ENCODE peak calls at places on chromosome 14, in six cellular contexts. One of them, this sample, is unnamed.

GRCh38 chr14:68245146-68246073 is 425.8 kb downstream of the RAD51B start:
- DNase-seq in lower leg skin: no peak
- DNase-seq in skeletal muscle cell: no peak
- DNase-seq in foreskin fibroblast: no peak
- DNase-seq in NCI-H510A: no peak
- DNase-seq in choroid plexus epithelial cell: peak
- DNase-seq in this sample: no peak

GRCh38 chr14:70654609-70655008 is 12.9 kb downstream of the TTC9 start:
- DNase-seq in lower leg skin: no peak
- DNase-seq in skeletal muscle cell: no peak
- DNase-seq in foreskin fibroblast: no peak
- DNase-seq in NCI-H510A: no peak
- DNase-seq in choroid plexus epithelial cell: no peak
- DNase-seq in this sample: no peak

GRCh38 chr14:46571970-46572369 is 79.6 kb downstream of the RPL10L start:
- DNase-seq in lower leg skin: no peak
- DNase-seq in skeletal muscle cell: no peak
- DNase-seq in foreskin fibroblast: no peak
- DNase-seq in NCI-H510A: no peak
- DNase-seq in choroid plexus epithelial cell: peak
- DNase-seq in this sample: no peak

GRCh38 chr14:96081767-96082400 is 42.7 kb downstream of the C14orf132 start:
- DNase-seq in lower leg skin: no peak
- DNase-seq in skeletal muscle cell: no peak
- DNase-seq in foreskin fibroblast: no peak
- DNase-seq in NCI-H510A: no peak
- DNase-seq in choroid plexus epithelial cell: no peak
- DNase-seq in this sample: no peak

GRCh38 chr14:68978550-68978911 is 571 bp downstream of the ACTN1 start:
- DNase-seq in lower leg skin: peak
- DNase-seq in skeletal muscle cell: no peak
- DNase-seq in foreskin fibroblast: peak
- DNase-seq in NCI-H510A: peak
- DNase-seq in choroid plexus epithelial cell: peak
- DNase-seq in this sample: peak

GRCh38 chr14:45140661-45141187 is 5.0 kb downstream of the FANCM start:
- DNase-seq in lower leg skin: no peak
- DNase-seq in skeletal muscle cell: no peak
- DNase-seq in foreskin fibroblast: no peak
- DNase-seq in NCI-H510A: no peak
- DNase-seq in choroid plexus epithelial cell: no peak
- DNase-seq in this sample: no peak

GRCh38 chr14:65206448-65207096 is 104.3 kb upstream of the MAX start:
- DNase-seq in lower leg skin: no peak
- DNase-seq in skeletal muscle cell: no peak
- DNase-seq in foreskin fibroblast: peak
- DNase-seq in NCI-H510A: no peak
- DNase-seq in choroid plexus epithelial cell: peak
- DNase-seq in this sample: no peak

GRCh38 chr14:75522224-75522764 is at the start of gene BATF:
- DNase-seq in lower leg skin: no peak
- DNase-seq in skeletal muscle cell: no peak
- DNase-seq in foreskin fibroblast: no peak
- DNase-seq in NCI-H510A: no peak
- DNase-seq in choroid plexus epithelial cell: no peak
- DNase-seq in this sample: peak

GRCh38 chr14:81220488-81220766 is 332 bp downstream of the GTF2A1 start:
- DNase-seq in lower leg skin: no peak
- DNase-seq in skeletal muscle cell: no peak
- DNase-seq in foreskin fibroblast: no peak
- DNase-seq in NCI-H510A: no peak
- DNase-seq in choroid plexus epithelial cell: no peak
- DNase-seq in this sample: no peak

GRCh38 chr14:32744811-32745445 is 193.8 kb upstream of the NPAS3 start:
- DNase-seq in lower leg skin: no peak
- DNase-seq in skeletal muscle cell: no peak
- DNase-seq in foreskin fibroblast: no peak
- DNase-seq in NCI-H510A: no peak
- DNase-seq in choroid plexus epithelial cell: no peak
- DNase-seq in this sample: no peak

GRCh38 chr14:91377700-91378652 is 39.6 kb downstream of the CCDC88C start:
- DNase-seq in lower leg skin: no peak
- DNase-seq in skeletal muscle cell: no peak
- DNase-seq in foreskin fibroblast: peak
- DNase-seq in NCI-H510A: no peak
- DNase-seq in choroid plexus epithelial cell: no peak
- DNase-seq in this sample: no peak

GRCh38 chr14:61678966-61679365 is 16.3 kb upstream of the HIF1A start:
- DNase-seq in lower leg skin: no peak
- DNase-seq in skeletal muscle cell: no peak
- DNase-seq in foreskin fibroblast: no peak
- DNase-seq in NCI-H510A: no peak
- DNase-seq in choroid plexus epithelial cell: no peak
- DNase-seq in this sample: no peak

GRCh38 chr14:69059658-69060648 is 80.9 kb upstream of the ACTN1 start:
- DNase-seq in lower leg skin: no peak
- DNase-seq in skeletal muscle cell: peak
- DNase-seq in foreskin fibroblast: peak
- DNase-seq in NCI-H510A: no peak
- DNase-seq in choroid plexus epithelial cell: peak
- DNase-seq in this sample: no peak

GRCh38 chr14:55832122-55832911 is 252.3 kb downstream of the KTN1 start:
- DNase-seq in lower leg skin: no peak
- DNase-seq in skeletal muscle cell: no peak
- DNase-seq in foreskin fibroblast: no peak
- DNase-seq in NCI-H510A: no peak
- DNase-seq in choroid plexus epithelial cell: peak
- DNase-seq in this sample: no peak

GRCh38 chr14:91835920-91836843 is 31.2 kb downstream of the TC2N start:
- DNase-seq in lower leg skin: peak
- DNase-seq in skeletal muscle cell: no peak
- DNase-seq in foreskin fibroblast: no peak
- DNase-seq in NCI-H510A: peak
- DNase-seq in choroid plexus epithelial cell: peak
- DNase-seq in this sample: no peak

GRCh38 chr14:77144412-77145115 is 3.0 kb upstream of the ZDHHC22 start:
- DNase-seq in lower leg skin: no peak
- DNase-seq in skeletal muscle cell: no peak
- DNase-seq in foreskin fibroblast: no peak
- DNase-seq in NCI-H510A: no peak
- DNase-seq in choroid plexus epithelial cell: no peak
- DNase-seq in this sample: no peak

GRCh38 chr14:73503648-73504047 is 12.9 kb downstream of the RIOX1 start:
- DNase-seq in lower leg skin: no peak
- DNase-seq in skeletal muscle cell: peak
- DNase-seq in foreskin fibroblast: no peak
- DNase-seq in NCI-H510A: no peak
- DNase-seq in choroid plexus epithelial cell: peak
- DNase-seq in this sample: no peak

GRCh38 chr14:68145539-68145938 is 326.0 kb downstream of the RAD51B start:
- DNase-seq in lower leg skin: no peak
- DNase-seq in skeletal muscle cell: no peak
- DNase-seq in foreskin fibroblast: no peak
- DNase-seq in NCI-H510A: no peak
- DNase-seq in choroid plexus epithelial cell: no peak
- DNase-seq in this sample: no peak

GRCh38 chr14:62670526-62670925 is 374.7 kb downstream of the KCNH5 start:
- DNase-seq in lower leg skin: no peak
- DNase-seq in skeletal muscle cell: no peak
- DNase-seq in foreskin fibroblast: no peak
- DNase-seq in NCI-H510A: no peak
- DNase-seq in choroid plexus epithelial cell: no peak
- DNase-seq in this sample: no peak

GRCh38 chr14:90900712-90901111 is 84.5 kb upstream of the TTC7B start:
- DNase-seq in lower leg skin: no peak
- DNase-seq in skeletal muscle cell: no peak
- DNase-seq in foreskin fibroblast: no peak
- DNase-seq in NCI-H510A: no peak
- DNase-seq in choroid plexus epithelial cell: peak
- DNase-seq in this sample: no peak

GRCh38 chr14:29242755-29243340 is 476.3 kb downstream of the FOXG1 start:
- DNase-seq in lower leg skin: no peak
- DNase-seq in skeletal muscle cell: no peak
- DNase-seq in foreskin fibroblast: peak
- DNase-seq in NCI-H510A: no peak
- DNase-seq in choroid plexus epithelial cell: peak
- DNase-seq in this sample: no peak

GRCh38 chr14:23351681-23352505 is 794 bp downstream of the SLC22A17 start:
- DNase-seq in lower leg skin: peak
- DNase-seq in skeletal muscle cell: no peak
- DNase-seq in foreskin fibroblast: no peak
- DNase-seq in NCI-H510A: no peak
- DNase-seq in choroid plexus epithelial cell: no peak
- DNase-seq in this sample: no peak

GRCh38 chr14:102986810-102987579 is 64.5 kb downstream of the AMN start:
- DNase-seq in lower leg skin: no peak
- DNase-seq in skeletal muscle cell: no peak
- DNase-seq in foreskin fibroblast: peak
- DNase-seq in NCI-H510A: no peak
- DNase-seq in choroid plexus epithelial cell: peak
- DNase-seq in this sample: no peak

GRCh38 chr14:82341386-82341785 is 807.7 kb upstream of the SEL1L start:
- DNase-seq in lower leg skin: no peak
- DNase-seq in skeletal muscle cell: no peak
- DNase-seq in foreskin fibroblast: no peak
- DNase-seq in NCI-H510A: no peak
- DNase-seq in choroid plexus epithelial cell: no peak
- DNase-seq in this sample: no peak

GRCh38 chr14:94180655-94181271 is 6.6 kb downstream of the PPP4R4 start:
- DNase-seq in lower leg skin: no peak
- DNase-seq in skeletal muscle cell: no peak
- DNase-seq in foreskin fibroblast: no peak
- DNase-seq in NCI-H510A: no peak
- DNase-seq in choroid plexus epithelial cell: peak
- DNase-seq in this sample: no peak

GRCh38 chr14:56282179-56282578 is 164.0 kb downstream of the PELI2 start:
- DNase-seq in lower leg skin: no peak
- DNase-seq in skeletal muscle cell: no peak
- DNase-seq in foreskin fibroblast: no peak
- DNase-seq in NCI-H510A: no peak
- DNase-seq in choroid plexus epithelial cell: no peak
- DNase-seq in this sample: no peak

GRCh38 chr14:27739657-27740156 is 1026.9 kb upstream of the FOXG1 start:
- DNase-seq in lower leg skin: no peak
- DNase-seq in skeletal muscle cell: no peak
- DNase-seq in foreskin fibroblast: no peak
- DNase-seq in NCI-H510A: peak
- DNase-seq in choroid plexus epithelial cell: no peak
- DNase-seq in this sample: no peak

GRCh38 chr14:65098586-65098985 is 3.7 kb downstream of the MAX start:
- DNase-seq in lower leg skin: no peak
- DNase-seq in skeletal muscle cell: no peak
- DNase-seq in foreskin fibroblast: no peak
- DNase-seq in NCI-H510A: no peak
- DNase-seq in choroid plexus epithelial cell: peak
- DNase-seq in this sample: no peak

GRCh38 chr14:105842105-105842504 is 315.7 kb downstream of the TMEM121 start:
- DNase-seq in lower leg skin: no peak
- DNase-seq in skeletal muscle cell: no peak
- DNase-seq in foreskin fibroblast: no peak
- DNase-seq in NCI-H510A: no peak
- DNase-seq in choroid plexus epithelial cell: no peak
- DNase-seq in this sample: no peak

GRCh38 chr14:104991896-104992230 is 6.3 kb downstream of the CLBA1 start:
- DNase-seq in lower leg skin: no peak
- DNase-seq in skeletal muscle cell: no peak
- DNase-seq in foreskin fibroblast: no peak
- DNase-seq in NCI-H510A: no peak
- DNase-seq in choroid plexus epithelial cell: no peak
- DNase-seq in this sample: no peak

GRCh38 chr14:87966816-87967215 is 26.2 kb downstream of the GALC start:
- DNase-seq in lower leg skin: no peak
- DNase-seq in skeletal muscle cell: no peak
- DNase-seq in foreskin fibroblast: no peak
- DNase-seq in NCI-H510A: no peak
- DNase-seq in choroid plexus epithelial cell: peak
- DNase-seq in this sample: no peak

GRCh38 chr14:88630565-88630964 is 67.7 kb downstream of the ZC3H14 start:
- DNase-seq in lower leg skin: no peak
- DNase-seq in skeletal muscle cell: no peak
- DNase-seq in foreskin fibroblast: no peak
- DNase-seq in NCI-H510A: no peak
- DNase-seq in choroid plexus epithelial cell: peak
- DNase-seq in this sample: no peak

GRCh38 chr14:70173569-70173968 is 15.2 kb downstream of the SLC8A3 start:
- DNase-seq in lower leg skin: no peak
- DNase-seq in skeletal muscle cell: no peak
- DNase-seq in foreskin fibroblast: no peak
- DNase-seq in NCI-H510A: no peak
- DNase-seq in choroid plexus epithelial cell: no peak
- DNase-seq in this sample: no peak

GRCh38 chr14:51783765-51784164 is 76.6 kb upstream of the GNG2 start:
- DNase-seq in lower leg skin: no peak
- DNase-seq in skeletal muscle cell: peak
- DNase-seq in foreskin fibroblast: peak
- DNase-seq in NCI-H510A: no peak
- DNase-seq in choroid plexus epithelial cell: peak
- DNase-seq in this sample: no peak

GRCh38 chr14:68626386-68626785 is 166.5 kb downstream of the ZFP36L1 start:
- DNase-seq in lower leg skin: peak
- DNase-seq in skeletal muscle cell: no peak
- DNase-seq in foreskin fibroblast: no peak
- DNase-seq in NCI-H510A: no peak
- DNase-seq in choroid plexus epithelial cell: no peak
- DNase-seq in this sample: no peak

GRCh38 chr14:51806624-51807023 is 53.8 kb upstream of the GNG2 start:
- DNase-seq in lower leg skin: no peak
- DNase-seq in skeletal muscle cell: no peak
- DNase-seq in foreskin fibroblast: no peak
- DNase-seq in NCI-H510A: no peak
- DNase-seq in choroid plexus epithelial cell: peak
- DNase-seq in this sample: no peak

This sample was measured in tibial nerve.